ENCODE peak calls at places on chromosomes 4 and X, in four cellular contexts. One of them, this sample, is unnamed.

GRCh38 chrX:9907645-9908387 is 59.3 kb upstream of the CLDN34 start:
- DNase-seq in K562: no peak
- DNase-seq in HepG2: no peak
- DNase-seq in GM12878: no peak
- DNase-seq in this sample: no peak

GRCh38 chr4:141702472-141703182 is 66.2 kb downstream of the IL15 start:
- DNase-seq in K562: no peak
- DNase-seq in HepG2: no peak
- DNase-seq in GM12878: no peak
- DNase-seq in this sample: peak; percentile 44

GRCh38 chr4:5573965-5574364 is 134.4 kb downstream of the EVC2 start:
- DNase-seq in GM12878: no peak
- DNase-seq in K562: no peak
- DNase-seq in HepG2: no peak
- DNase-seq in this sample: no peak

GRCh38 chr4:168558587-168558986 is 61.7 kb downstream of the PALLD start:
- DNase-seq in GM12878: no peak
- DNase-seq in K562: no peak
- DNase-seq in HepG2: no peak
- DNase-seq in this sample: no peak

GRCh38 chr4:1981251-1982055 is 27.3 kb downstream of the NELFA start:
- DNase-seq in K562: peak; percentile 72
- DNase-seq in HepG2: no peak
- DNase-seq in GM12878: no peak
- DNase-seq in this sample: peak; percentile 70

GRCh38 chr4:128590034-128590740 is 219.3 kb upstream of the JADE1 start:
- DNase-seq in HepG2: peak; percentile 6
- DNase-seq in K562: no peak
- DNase-seq in GM12878: no peak
- DNase-seq in this sample: no peak

GRCh38 chr4:180057198-180057821 is 2185.9 kb upstream of the TENM3 start:
- DNase-seq in K562: peak; percentile 2
- DNase-seq in GM12878: no peak
- DNase-seq in HepG2: no peak
- DNase-seq in this sample: peak; percentile 25

GRCh38 chr4:100486496-100486895 is 31.3 kb downstream of the EMCN start:
- DNase-seq in K562: no peak
- DNase-seq in HepG2: no peak
- DNase-seq in GM12878: no peak
- DNase-seq in this sample: no peak

GRCh38 chrX:46208225-46208854 is 336.9 kb downstream of the ZNF674 start:
- DNase-seq in K562: no peak
- DNase-seq in HepG2: no peak
- DNase-seq in GM12878: peak; percentile 12
- DNase-seq in this sample: no peak

GRCh38 chrX:31258163-31258562 is 186.3 kb upstream of the FTHL17 start:
- DNase-seq in K562: no peak
- DNase-seq in HepG2: no peak
- DNase-seq in GM12878: no peak
- DNase-seq in this sample: no peak

GRCh38 chrX:39487166-39488006 is 610.4 kb downstream of the BCOR start:
- DNase-seq in K562: no peak
- DNase-seq in GM12878: peak; percentile 16
- DNase-seq in HepG2: no peak
- DNase-seq in this sample: no peak

GRCh38 chr4:171186700-171187099 is 626.5 kb upstream of the GALNTL6 start:
- DNase-seq in K562: no peak
- DNase-seq in HepG2: no peak
- DNase-seq in GM12878: no peak
- DNase-seq in this sample: peak; percentile 27

GRCh38 chr4:1881709-1882108 is 10.5 kb downstream of the NSD2 start:
- DNase-seq in HepG2: no peak
- DNase-seq in K562: peak; percentile 53
- DNase-seq in GM12878: no peak
- DNase-seq in this sample: no peak

GRCh38 chr4:139951051-139951450 is 202.9 kb downstream of the MAML3 start:
- DNase-seq in K562: no peak
- DNase-seq in GM12878: no peak
- DNase-seq in HepG2: no peak
- DNase-seq in this sample: no peak

GRCh38 chr4:72295966-72296557 is 264.3 kb downstream of the NPFFR2 start:
- DNase-seq in K562: peak; percentile 43
- DNase-seq in HepG2: peak; percentile 20
- DNase-seq in GM12878: no peak
- DNase-seq in this sample: no peak

GRCh38 chrX:136525738-136526606 is 6.0 kb upstream of the VGLL1 start:
- DNase-seq in K562: peak; percentile 10
- DNase-seq in GM12878: no peak
- DNase-seq in HepG2: no peak
- DNase-seq in this sample: no peak

GRCh38 chr4:168865854-168866253 is 144.2 kb downstream of the CBR4 start:
- DNase-seq in GM12878: no peak
- DNase-seq in K562: no peak
- DNase-seq in HepG2: no peak
- DNase-seq in this sample: no peak

GRCh38 chrX:19785647-19786046 is 101.8 kb downstream of the SH3KBP1 start:
- DNase-seq in GM12878: no peak
- DNase-seq in HepG2: no peak
- DNase-seq in K562: no peak
- DNase-seq in this sample: no peak

GRCh38 chr4:88964450-88964849 is 92.5 kb downstream of the FAM13A start:
- DNase-seq in K562: no peak
- DNase-seq in GM12878: no peak
- DNase-seq in HepG2: no peak
- DNase-seq in this sample: no peak

GRCh38 chrX:14497184-14497666 is 32.1 kb upstream of the GLRA2 start:
- DNase-seq in HepG2: no peak
- DNase-seq in K562: no peak
- DNase-seq in GM12878: peak; percentile 12
- DNase-seq in this sample: no peak

GRCh38 chr4:40629401-40630334 is at the start of gene RBM47:
- DNase-seq in K562: peak; percentile 8
- DNase-seq in HepG2: no peak
- DNase-seq in GM12878: no peak
- DNase-seq in this sample: peak; percentile 83
- TF ChIP-seq NR2C2 in K562: no peak
- TF ChIP-seq NR2C2 in HepG2: no peak
- TF ChIP-seq NR2C2 in GM12878: no peak
- TF ChIP-seq NR2C2 in this sample: no peak

DNA sequence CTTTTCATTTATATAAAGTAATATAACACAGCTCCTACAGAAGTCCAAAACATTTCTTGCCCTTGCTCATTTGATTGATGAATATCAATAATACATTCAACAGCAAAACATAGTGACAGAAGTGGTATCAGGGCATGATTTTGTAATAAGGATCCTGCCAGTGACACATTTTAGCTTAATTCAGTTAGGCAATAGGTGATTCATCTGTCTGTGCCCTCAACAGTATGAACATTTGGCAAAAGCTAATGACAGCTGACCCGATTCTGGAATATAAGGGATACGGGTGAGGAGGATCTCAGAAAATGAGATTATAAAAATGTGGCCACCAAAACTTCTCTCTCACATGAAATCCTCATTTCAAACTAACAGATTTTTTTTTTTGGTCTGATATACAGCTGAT is 294.0 kb downstream of the CAMK2D start:
- DNase-seq in GM12878: no peak
- DNase-seq in HepG2: no peak
- DNase-seq in K562: no peak
- DNase-seq in this sample: no peak
- TF ChIP-seq CREB1 in GM12878: no peak
- TF ChIP-seq CREB1 in HepG2: no peak
- TF ChIP-seq CREB1 in K562: no peak
- TF ChIP-seq CREB1 in this sample: no peak

GRCh38 chr4:6908397-6909112 is 1.1 kb upstream of the TBC1D14 start:
- DNase-seq in HepG2: no peak
- DNase-seq in K562: peak; percentile 34
- DNase-seq in GM12878: no peak
- DNase-seq in this sample: peak; percentile 7
- TF ChIP-seq ETV6 in HepG2: no peak
- TF ChIP-seq ETV6 in K562: no peak
- TF ChIP-seq ETV6 in GM12878: no peak
- TF ChIP-seq ETV6 in this sample: no peak

GRCh38 chrX:25003066-25003849 is 12.5 kb downstream of the ARX start:
- DNase-seq in HepG2: no peak
- DNase-seq in K562: no peak
- DNase-seq in GM12878: no peak
- DNase-seq in this sample: no peak

GRCh38 chrX:25001808-25002657 is 13.7 kb downstream of the ARX start:
- DNase-seq in GM12878: no peak
- DNase-seq in K562: no peak
- DNase-seq in HepG2: no peak
- DNase-seq in this sample: peak; percentile 33

GRCh38 chrX:25002658-25003015 is 13.1 kb downstream of the ARX start:
- DNase-seq in GM12878: no peak
- DNase-seq in K562: no peak
- DNase-seq in HepG2: no peak
- DNase-seq in this sample: no peak

GRCh38 chrX:24996096-24996709 is 19.6 kb downstream of the ARX start:
- DNase-seq in GM12878: no peak
- DNase-seq in K562: no peak
- DNase-seq in HepG2: no peak
- DNase-seq in this sample: no peak

GRCh38 chrX:24999501-24999900 is 16.3 kb downstream of the ARX start:
- DNase-seq in HepG2: no peak
- DNase-seq in GM12878: no peak
- DNase-seq in K562: no peak
- DNase-seq in this sample: no peak
- TF ChIP-seq NR2C2 in HepG2: no peak
- TF ChIP-seq NR2C2 in GM12878: no peak
- TF ChIP-seq NR2C2 in K562: no peak
- TF ChIP-seq NR2C2 in this sample: no peak

GRCh38 chrX:71543316-71543715 is 10.4 kb downstream of the OGT start:
- DNase-seq in HepG2: no peak
- DNase-seq in K562: no peak
- DNase-seq in GM12878: no peak
- DNase-seq in this sample: no peak
- TF ChIP-seq CREB1 in HepG2: no peak
- TF ChIP-seq CREB1 in K562: no peak
- TF ChIP-seq CREB1 in GM12878: no peak
- TF ChIP-seq CREB1 in this sample: no peak

DNA sequence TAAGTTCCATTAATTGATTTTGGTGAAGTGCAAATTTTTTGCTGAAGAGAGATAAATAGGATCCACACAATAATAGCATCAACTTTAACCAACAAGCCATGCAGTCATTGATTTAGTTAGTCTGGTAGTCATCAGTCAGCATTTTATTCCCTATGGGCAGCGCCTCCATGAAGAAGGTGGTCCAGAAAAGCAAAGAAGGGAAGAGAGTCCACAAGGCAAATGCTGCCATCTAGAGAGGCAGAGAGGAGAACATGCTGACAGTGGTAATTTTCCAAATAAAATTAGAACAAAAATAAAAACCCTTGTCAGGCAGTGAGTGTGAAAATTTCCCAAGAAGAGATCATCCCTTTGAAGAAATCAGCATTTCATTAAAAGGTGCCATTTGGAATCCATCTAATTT is 366.7 kb upstream of the FAM241A start:
- DNase-seq in K562: no peak
- DNase-seq in HepG2: no peak
- DNase-seq in GM12878: no peak
- DNase-seq in this sample: no peak
- TF ChIP-seq ETV6 in K562: no peak
- TF ChIP-seq ETV6 in HepG2: no peak
- TF ChIP-seq ETV6 in GM12878: no peak
- TF ChIP-seq ETV6 in this sample: no peak

GRCh38 chr4:176641237-176641636 is 151.5 kb downstream of the VEGFC start:
- DNase-seq in HepG2: no peak
- DNase-seq in GM12878: no peak
- DNase-seq in K562: no peak
- DNase-seq in this sample: no peak

GRCh38 chr4:176638992-176639391 is 153.7 kb downstream of the VEGFC start:
- DNase-seq in GM12878: no peak
- DNase-seq in HepG2: no peak
- DNase-seq in K562: no peak
- DNase-seq in this sample: no peak

GRCh38 chr4:176646311-176646710 is 146.4 kb downstream of the VEGFC start:
- DNase-seq in K562: no peak
- DNase-seq in GM12878: no peak
- DNase-seq in HepG2: no peak
- DNase-seq in this sample: no peak

GRCh38 chr4:176642472-176642871 is 150.2 kb downstream of the VEGFC start:
- DNase-seq in GM12878: no peak
- DNase-seq in K562: no peak
- DNase-seq in HepG2: no peak
- DNase-seq in this sample: peak; percentile 16
- TF ChIP-seq NR2C2 in GM12878: no peak
- TF ChIP-seq NR2C2 in K562: no peak
- TF ChIP-seq NR2C2 in HepG2: no peak
- TF ChIP-seq NR2C2 in this sample: no peak